ENCODE peak calls at places on chromosomes 16 and 17, in five cellular contexts. One of them, this sample, is unnamed.

GRCh38 chr16:8645831-8646230 is 24.3 kb downstream of the METTL22 start:
- DNase-seq in Peyer's patch: no peak
- DNase-seq in ascending aorta: no peak
- DNase-seq in progenitor cell of endocrine pancreas: no peak
- DNase-seq in A549: no peak
- DNase-seq in this sample: no peak

GRCh38 chr16:2152695-2153506 is 2.7 kb upstream of the TRAF7 start:
- DNase-seq in Peyer's patch: peak; percentile 79
- DNase-seq in ascending aorta: no peak
- DNase-seq in progenitor cell of endocrine pancreas: no peak
- DNase-seq in A549: no peak
- DNase-seq in this sample: no peak

GRCh38 chr16:80526418-80527061 is 14.3 kb upstream of the DYNLRB2 start:
- DNase-seq in Peyer's patch: peak; percentile 74
- DNase-seq in ascending aorta: no peak
- DNase-seq in progenitor cell of endocrine pancreas: peak; percentile 30
- DNase-seq in A549: no peak
- DNase-seq in this sample: peak; percentile 58

GRCh38 chr17:45406107-45406506 is 26.6 kb downstream of the ARHGAP27 start:
- DNase-seq in Peyer's patch: no peak
- DNase-seq in ascending aorta: no peak
- DNase-seq in progenitor cell of endocrine pancreas: no peak
- DNase-seq in A549: no peak
- DNase-seq in this sample: no peak

GRCh38 chr17:27940503-27940902 is 47.3 kb upstream of the LYRM9 start:
- DNase-seq in Peyer's patch: peak; percentile 51
- DNase-seq in ascending aorta: no peak
- DNase-seq in progenitor cell of endocrine pancreas: no peak
- DNase-seq in A549: no peak
- DNase-seq in this sample: no peak

GRCh38 chr16:86732621-86733297 is 154.4 kb downstream of the FOXL1 start:
- DNase-seq in Peyer's patch: no peak
- DNase-seq in ascending aorta: no peak
- DNase-seq in progenitor cell of endocrine pancreas: no peak
- DNase-seq in A549: no peak
- DNase-seq in this sample: no peak

GRCh38 chr17:8766731-8767130 is 8.4 kb upstream of the SPDYE4 start:
- DNase-seq in Peyer's patch: no peak
- DNase-seq in ascending aorta: no peak
- DNase-seq in progenitor cell of endocrine pancreas: no peak
- DNase-seq in A549: no peak
- DNase-seq in this sample: no peak

GRCh38 chr16:6125483-6126259 is 1028.1 kb upstream of the EEF2KMT start:
- DNase-seq in Peyer's patch: no peak
- DNase-seq in ascending aorta: no peak
- DNase-seq in progenitor cell of endocrine pancreas: no peak
- DNase-seq in A549: no peak
- DNase-seq in this sample: no peak

GRCh38 chr17:77405867-77406513 is 265.2 kb downstream of the SEC14L1 start:
- DNase-seq in Peyer's patch: peak; percentile 79
- DNase-seq in ascending aorta: no peak
- DNase-seq in progenitor cell of endocrine pancreas: no peak
- DNase-seq in A549: no peak
- DNase-seq in this sample: peak; percentile 32

GRCh38 chr17:63356275-63356905 is 89.7 kb downstream of the CYB561 start:
- DNase-seq in Peyer's patch: peak; percentile 48
- DNase-seq in ascending aorta: no peak
- DNase-seq in progenitor cell of endocrine pancreas: no peak
- DNase-seq in A549: no peak
- DNase-seq in this sample: no peak

GRCh38 chr17:35968520-35969054 is 12.7 kb downstream of the CCL16 start:
- DNase-seq in Peyer's patch: no peak
- DNase-seq in ascending aorta: no peak
- DNase-seq in progenitor cell of endocrine pancreas: no peak
- DNase-seq in A549: no peak
- DNase-seq in this sample: no peak

GRCh38 chr17:35965272-35965671 is 16.0 kb downstream of the CCL16 start:
- DNase-seq in Peyer's patch: no peak
- DNase-seq in ascending aorta: no peak
- DNase-seq in progenitor cell of endocrine pancreas: no peak
- DNase-seq in A549: no peak
- DNase-seq in this sample: no peak

DNA sequence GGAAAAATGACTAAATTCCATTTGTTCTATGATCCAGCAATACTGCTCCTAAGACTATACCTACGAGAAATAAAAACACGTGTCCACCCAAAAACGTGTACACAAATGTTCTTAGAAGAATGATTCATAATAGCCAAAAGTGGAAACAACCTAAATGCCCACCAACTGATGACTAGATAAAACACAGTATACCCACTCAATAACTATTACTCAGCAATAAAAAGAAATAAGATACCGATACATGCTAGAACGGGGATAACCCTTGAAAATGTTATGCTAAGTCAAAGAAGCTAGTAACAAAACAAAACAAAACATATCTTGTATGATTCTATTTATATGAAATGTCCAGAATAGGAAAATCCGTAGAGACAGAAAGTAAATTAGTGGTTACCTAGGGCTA is 17.6 kb downstream of the CCL16 start:
- DNase-seq in Peyer's patch: no peak
- DNase-seq in ascending aorta: no peak
- DNase-seq in progenitor cell of endocrine pancreas: no peak
- DNase-seq in A549: no peak
- DNase-seq in this sample: no peak
- TF ChIP-seq CTCF in Peyer's patch: no peak
- TF ChIP-seq CTCF in ascending aorta: no peak
- TF ChIP-seq CTCF in progenitor cell of endocrine pancreas: no peak
- TF ChIP-seq CTCF in A549: no peak
- TF ChIP-seq CTCF in this sample: no peak

GRCh38 chr17:41956522-41956921 is 10.1 kb upstream of the CNP start:
- DNase-seq in Peyer's patch: no peak
- DNase-seq in ascending aorta: no peak
- DNase-seq in progenitor cell of endocrine pancreas: no peak
- DNase-seq in A549: no peak
- DNase-seq in this sample: no peak
- TF ChIP-seq CTCF in Peyer's patch: no peak
- TF ChIP-seq CTCF in ascending aorta: no peak
- TF ChIP-seq CTCF in progenitor cell of endocrine pancreas: no peak
- TF ChIP-seq CTCF in A549: no peak
- TF ChIP-seq CTCF in this sample: no peak

GRCh38 chr17:2844386-2844785 is 48.1 kb downstream of the RAP1GAP2 start:
- DNase-seq in Peyer's patch: no peak
- DNase-seq in ascending aorta: no peak
- DNase-seq in progenitor cell of endocrine pancreas: no peak
- DNase-seq in A549: peak; percentile 76
- DNase-seq in this sample: no peak
- TF ChIP-seq CTCF in Peyer's patch: no peak
- TF ChIP-seq CTCF in ascending aorta: no peak
- TF ChIP-seq CTCF in progenitor cell of endocrine pancreas: peak; percentile 10
- TF ChIP-seq CTCF in A549: no peak
- TF ChIP-seq CTCF in this sample: no peak

DNA sequence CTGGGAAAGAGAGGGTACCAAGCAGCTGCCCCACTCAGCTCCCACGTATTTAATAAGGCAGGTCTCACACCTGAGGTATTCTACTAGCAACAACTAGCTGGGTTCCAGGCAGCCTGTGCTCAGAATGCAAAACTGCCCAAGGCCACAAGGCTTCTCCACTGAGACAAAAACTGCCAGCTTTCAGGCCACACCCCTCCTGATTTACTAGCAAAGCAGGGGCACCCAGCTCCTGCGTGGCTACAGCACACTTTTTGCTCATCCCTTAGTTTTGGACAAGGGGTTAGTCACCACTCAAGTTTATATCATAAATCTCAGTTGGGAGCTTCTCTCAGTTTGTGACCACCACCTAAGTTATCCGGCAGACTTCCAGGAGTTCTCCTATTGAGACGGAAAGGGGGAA is 494.6 kb downstream of the CDH11 start:
- DNase-seq in Peyer's patch: no peak
- DNase-seq in ascending aorta: no peak
- DNase-seq in progenitor cell of endocrine pancreas: no peak
- DNase-seq in A549: no peak
- DNase-seq in this sample: no peak
- TF ChIP-seq CTCF in Peyer's patch: no peak
- TF ChIP-seq CTCF in ascending aorta: no peak
- TF ChIP-seq CTCF in progenitor cell of endocrine pancreas: no peak
- TF ChIP-seq CTCF in A549: no peak
- TF ChIP-seq CTCF in this sample: no peak

GRCh38 chr16:67277999-67278772 is 1.1 kb upstream of the PLEKHG4 start:
- DNase-seq in Peyer's patch: no peak
- DNase-seq in ascending aorta: no peak
- DNase-seq in progenitor cell of endocrine pancreas: no peak
- DNase-seq in A549: peak; percentile 18
- DNase-seq in this sample: no peak

GRCh38 chr16:67278773-67279295 is 498 bp upstream of the PLEKHG4 start:
- DNase-seq in Peyer's patch: peak; percentile 61
- DNase-seq in ascending aorta: no peak
- DNase-seq in progenitor cell of endocrine pancreas: no peak
- DNase-seq in A549: peak; percentile 89
- DNase-seq in this sample: no peak

GRCh38 chr16:67280090-67281015 is 1.0 kb downstream of the PLEKHG4 start:
- DNase-seq in Peyer's patch: no peak
- DNase-seq in ascending aorta: no peak
- DNase-seq in progenitor cell of endocrine pancreas: no peak
- DNase-seq in A549: no peak
- DNase-seq in this sample: no peak

GRCh38 chr16:67277294-67277998 is 1.9 kb upstream of the PLEKHG4 start:
- DNase-seq in Peyer's patch: no peak
- DNase-seq in ascending aorta: peak; percentile 55
- DNase-seq in progenitor cell of endocrine pancreas: no peak
- DNase-seq in A549: peak; percentile 80
- DNase-seq in this sample: no peak

DNA sequence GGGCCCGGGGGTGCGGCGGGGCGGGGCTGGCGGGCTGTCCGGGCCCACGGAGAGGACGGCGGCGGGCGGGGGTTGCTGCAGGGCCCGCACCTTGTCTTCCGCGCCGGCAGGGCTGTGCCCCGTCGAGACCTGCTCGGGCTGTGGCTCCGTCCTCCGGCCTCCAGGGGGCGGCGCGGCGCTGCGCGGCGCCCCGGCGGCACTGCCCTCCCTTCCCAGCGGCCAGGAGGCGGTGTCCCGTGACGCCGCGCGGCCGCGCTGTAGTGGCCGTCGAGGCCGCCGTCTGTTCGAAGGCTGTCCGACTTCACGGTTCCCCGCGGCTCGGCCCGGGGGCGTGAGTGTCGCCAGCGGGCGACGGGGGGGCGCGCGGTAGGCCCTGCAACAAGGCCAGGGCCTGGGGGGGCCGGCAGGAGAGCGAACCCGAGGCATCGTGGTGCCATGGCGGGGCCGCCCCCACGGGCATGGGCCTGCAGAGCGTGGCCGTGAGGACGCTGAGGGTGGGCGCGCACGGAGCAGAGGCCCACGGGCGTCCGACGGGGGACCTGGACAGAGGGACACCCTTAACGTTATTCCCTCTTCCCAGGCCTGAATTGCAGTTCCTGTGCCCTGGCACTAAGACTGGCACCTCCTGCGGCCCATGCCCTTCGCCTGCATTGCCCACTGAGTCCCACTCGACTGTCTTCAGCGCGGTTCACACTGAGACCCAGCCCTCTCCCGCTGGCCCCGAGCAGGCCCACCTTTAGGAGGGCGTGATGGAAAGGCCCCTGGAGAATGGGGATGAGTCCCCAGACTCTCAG is at the start of gene PLEKHG4:
- DNase-seq in Peyer's patch: peak; percentile 88
- DNase-seq in ascending aorta: peak; percentile 29
- DNase-seq in progenitor cell of endocrine pancreas: peak; percentile 57
- DNase-seq in A549: peak; percentile 93
- DNase-seq in this sample: peak; percentile 89
- TF ChIP-seq CTCF in Peyer's patch: peak; percentile 81
- TF ChIP-seq CTCF in ascending aorta: peak; percentile 84
- TF ChIP-seq CTCF in progenitor cell of endocrine pancreas: peak; percentile 77
- TF ChIP-seq CTCF in A549: peak; percentile 78
- TF ChIP-seq CTCF in this sample: peak; percentile 60

GRCh38 chr17:81558941-81559806 is 7.0 kb upstream of the FAAP100 start:
- DNase-seq in Peyer's patch: no peak
- DNase-seq in ascending aorta: no peak
- DNase-seq in progenitor cell of endocrine pancreas: no peak
- DNase-seq in A549: peak; percentile 79
- DNase-seq in this sample: no peak
- TF ChIP-seq CTCF in Peyer's patch: no peak
- TF ChIP-seq CTCF in ascending aorta: no peak
- TF ChIP-seq CTCF in progenitor cell of endocrine pancreas: no peak
- TF ChIP-seq CTCF in A549: peak; percentile 62
- TF ChIP-seq CTCF in this sample: no peak

GRCh38 chr17:81702934-81703746 is at the start of gene MRPL12:
- DNase-seq in Peyer's patch: peak; percentile 96
- DNase-seq in ascending aorta: peak; percentile 57
- DNase-seq in progenitor cell of endocrine pancreas: peak; percentile 82
- DNase-seq in A549: peak; percentile 96
- DNase-seq in this sample: peak; percentile 87
- TF ChIP-seq CTCF in Peyer's patch: no peak
- TF ChIP-seq CTCF in ascending aorta: peak; percentile 51
- TF ChIP-seq CTCF in progenitor cell of endocrine pancreas: peak; percentile 32
- TF ChIP-seq CTCF in A549: no peak
- TF ChIP-seq CTCF in this sample: no peak

GRCh38 chr17:50534222-50534978 is 1.9 kb downstream of the EPN3 start:
- DNase-seq in Peyer's patch: peak; percentile 69
- DNase-seq in ascending aorta: no peak
- DNase-seq in progenitor cell of endocrine pancreas: no peak
- DNase-seq in A549: peak; percentile 81
- DNase-seq in this sample: no peak
- TF ChIP-seq CTCF in Peyer's patch: no peak
- TF ChIP-seq CTCF in ascending aorta: peak; percentile 4
- TF ChIP-seq CTCF in progenitor cell of endocrine pancreas: peak; percentile 60
- TF ChIP-seq CTCF in A549: peak; percentile 23
- TF ChIP-seq CTCF in this sample: no peak

GRCh38 chr16:82160226-82160625 is 9.8 kb downstream of the MPHOSPH6 start:
- DNase-seq in Peyer's patch: no peak
- DNase-seq in ascending aorta: no peak
- DNase-seq in progenitor cell of endocrine pancreas: no peak
- DNase-seq in A549: no peak
- DNase-seq in this sample: no peak
- TF ChIP-seq CTCF in Peyer's patch: no peak
- TF ChIP-seq CTCF in ascending aorta: no peak
- TF ChIP-seq CTCF in progenitor cell of endocrine pancreas: no peak
- TF ChIP-seq CTCF in A549: no peak
- TF ChIP-seq CTCF in this sample: no peak

GRCh38 chr16:20624882-20625807 is 49.0 kb upstream of the ACSM2B start:
- DNase-seq in Peyer's patch: no peak
- DNase-seq in ascending aorta: no peak
- DNase-seq in progenitor cell of endocrine pancreas: no peak
- DNase-seq in A549: no peak
- DNase-seq in this sample: no peak
- TF ChIP-seq CTCF in Peyer's patch: no peak
- TF ChIP-seq CTCF in ascending aorta: no peak
- TF ChIP-seq CTCF in progenitor cell of endocrine pancreas: no peak
- TF ChIP-seq CTCF in A549: no peak
- TF ChIP-seq CTCF in this sample: no peak